ENCODE peak calls at places on chromosomes 3 and 15, in six cellular contexts. M is HepG2, I is A549, Y is endothelial cell of umbilical vein, W is H1, D is K562. Q is an unnamed sample.
A peak's percentile ranks its signal among the peaks of the same experiment; 100 is the strongest.

GRCh38 chr3:123540285-123540684 is 44.6 kb downstream of the HACD2 start:
- DNase-seq in W (no peak), Y (peak; percentile 37), D (no peak), M (no peak), I (no peak), Q (no peak)

GRCh38 chr3:138068579-138069174 is 46.7 kb downstream of the DZIP1L start:
- DNase-seq in Y (peak; percentile 62), D (peak; percentile 82), W (peak; percentile 64), M (peak; percentile 53), I (peak; percentile 75), Q (peak; percentile 89)

GRCh38 chr15:29825205-29825604 is 2.9 kb upstream of the TJP1 start:
- DNase-seq in I (no peak), M (no peak), D (no peak), W (no peak), Y (peak; percentile 53), Q (no peak)

GRCh38 chr15:38002883-38003477 is 68.5 kb downstream of the TMCO5A start:
- DNase-seq in Y (peak; percentile 75), M (peak; percentile 49), I (peak; percentile 66), D (no peak), W (peak; percentile 27), Q (peak; percentile 79)

GRCh38 chr15:70615435-70616310 is 147.7 kb downstream of the UACA start:
- DNase-seq in D (no peak), Y (no peak), I (no peak), M (no peak), W (no peak), Q (no peak)

GRCh38 chr15:89790661-89791060 is 14.5 kb downstream of the MESP2 start:
- DNase-seq in I (no peak), W (no peak), M (no peak), D (no peak), Y (no peak), Q (no peak)

GRCh38 chr3:59908280-59908679 is 858.5 kb upstream of the CFAP20DC start:
- DNase-seq in W (no peak), I (no peak), Y (no peak), M (no peak), D (no peak), Q (no peak)

GRCh38 chr3:125611908-125612307 is 16.6 kb upstream of the OSBPL11 start:
- DNase-seq in I (no peak), W (no peak), Y (no peak), D (no peak), M (no peak), Q (no peak)

GRCh38 chr15:96331141-96331941 is 841 bp downstream of the NR2F2 start:
- DNase-seq in Y (peak; percentile 40), D (peak; percentile 40), I (peak; percentile 58), M (no peak), W (no peak), Q (peak; percentile 34)

GRCh38 chr15:85615930-85616329 is 178.8 kb downstream of the KLHL25 start:
- DNase-seq in Y (peak; percentile 67), M (peak; percentile 43), D (peak; percentile 10), W (no peak), I (peak; percentile 42), Q (peak; percentile 20)

GRCh38 chr3:164326714-164327113 is 751.6 kb downstream of the SI start:
- DNase-seq in D (no peak), W (no peak), I (no peak), M (no peak), Y (no peak), Q (no peak)

GRCh38 chr15:43538091-43538490 is 20.7 kb downstream of the MAP1A start:
- DNase-seq in W (no peak), D (no peak), I (no peak), M (no peak), Y (no peak), Q (no peak)

GRCh38 chr3:109355625-109356441 is 18.5 kb upstream of the DPPA4 start:
- DNase-seq in D (no peak), I (no peak), W (peak; percentile 92), Y (no peak), M (no peak), Q (peak; percentile 71)

GRCh38 chr3:122714269-122714668 is 33.6 kb downstream of the PARP14 start:
- DNase-seq in M (no peak), D (no peak), I (no peak), Y (peak; percentile 24), W (no peak), Q (no peak)

DNA sequence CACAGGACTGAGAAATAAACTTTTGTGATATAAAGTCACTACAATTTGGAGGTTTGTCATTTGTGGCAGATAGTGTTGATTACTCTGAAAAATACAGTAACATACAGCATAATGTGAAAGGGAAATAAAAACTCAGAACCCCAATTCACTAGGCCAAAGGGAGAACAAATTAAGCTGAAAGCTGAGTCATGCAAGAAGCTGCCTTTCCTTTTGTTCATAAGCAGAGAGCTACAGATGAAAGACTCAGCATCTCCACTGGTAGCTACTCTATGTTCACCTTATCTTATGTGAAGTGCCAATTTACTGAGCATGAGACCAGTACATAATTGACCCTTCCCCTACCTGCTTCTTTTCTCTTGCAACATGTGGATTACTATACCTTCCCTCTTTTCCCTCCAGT is 19.3 kb upstream of the SLTM start:
- DNase-seq in W (no peak), I (no peak), M (no peak), Y (peak; percentile 19), D (no peak), Q (no peak)
- TF ChIP-seq JUN in W (no peak), I (no peak), M (no peak), Y (no peak), D (no peak), Q (no peak)

GRCh38 chr3:51718547-51719412 is 11.9 kb downstream of the GRM2 start:
- DNase-seq in W (peak; percentile 69), D (peak; percentile 57), M (peak; percentile 64), I (peak; percentile 70), Y (peak; percentile 30), Q (peak; percentile 92)
- TF ChIP-seq CTCF in W (peak; percentile 99), D (peak; percentile 98), M (peak; percentile 90), I (peak; percentile 63), Y (peak; percentile 54), Q (peak; percentile 60)

DNA sequence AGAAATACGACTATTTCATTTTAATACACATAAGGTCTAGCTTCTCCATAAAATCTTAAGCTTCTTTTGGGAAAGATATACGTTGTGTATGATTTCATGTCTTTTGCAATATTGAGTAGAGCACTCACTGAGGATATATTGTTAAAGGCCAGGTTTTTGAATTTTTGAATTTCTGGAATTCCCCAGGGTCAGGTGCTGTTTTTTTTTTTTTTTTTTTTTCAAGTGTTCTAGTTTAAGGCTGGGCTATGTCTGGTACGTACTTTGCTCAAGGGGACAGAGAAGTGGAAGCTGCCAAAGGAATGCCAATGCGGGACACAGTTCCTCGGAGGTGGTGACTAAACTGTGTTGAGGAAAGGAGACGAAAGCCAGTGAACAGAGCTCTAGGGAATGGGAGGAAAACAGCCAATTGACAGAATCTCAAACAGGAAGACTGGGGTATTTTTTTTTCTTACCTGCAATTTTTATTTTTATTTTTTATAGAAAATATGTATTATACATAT is 510.5 kb upstream of the CBLB start:
- DNase-seq in M (no peak), W (no peak), I (no peak), D (no peak), Y (no peak), Q (no peak)
- TF ChIP-seq JUN in M (no peak), W (no peak), I (no peak), D (no peak), Y (no peak), Q (no peak)

GRCh38 chr3:127746400-127747057 is 73.8 kb downstream of the ABTB1 start:
- DNase-seq in I (peak; percentile 95), D (peak; percentile 38), W (no peak), M (no peak), Y (no peak), Q (no peak)
- TF ChIP-seq CTCF in I (peak; percentile 18), D (peak; percentile 47), W (peak; percentile 40), M (no peak), Y (no peak), Q (no peak)

GRCh38 chr15:77834276-77834990 is 201.7 kb upstream of the LINGO1 start:
- DNase-seq in W (no peak), M (no peak), Y (no peak), I (no peak), D (no peak), Q (no peak)

GRCh38 chr15:77830041-77830440 is 197.3 kb upstream of the LINGO1 start:
- DNase-seq in W (no peak), D (peak; percentile 22), I (no peak), M (no peak), Y (no peak), Q (no peak)

GRCh38 chr15:77836116-77836798 is 203.5 kb upstream of the LINGO1 start:
- DNase-seq in M (no peak), D (peak; percentile 54), W (no peak), I (peak; percentile 33), Y (peak; percentile 40), Q (no peak)

GRCh38 chr15:77831989-77832388 is 199.3 kb upstream of the LINGO1 start:
- DNase-seq in M (no peak), I (no peak), W (no peak), Y (no peak), D (no peak), Q (no peak)

GRCh38 chr15:77832874-77833273 is 200.2 kb upstream of the LINGO1 start:
- DNase-seq in W (no peak), M (no peak), Y (no peak), I (no peak), D (no peak), Q (no peak)
- TF ChIP-seq JUN in W (no peak), M (no peak), Y (no peak), I (no peak), D (no peak), Q (no peak)

Q was measured in WTC11.